ENCODE peak calls at places on chromosomes 7 and 10, in five cellular contexts. T is GM12878, Z is HCT116, B is HepG2, K is K562. C is an unnamed sample.

GRCh38 chr10:43963379-43963778 is 314.7 kb upstream of the ZNF32 start:
- DNase-seq in B (no peak), Z (no peak), K (no peak), T (no peak), C (no peak)

GRCh38 chr10:96651998-96652431 is 65.2 kb upstream of the TM9SF3 start:
- DNase-seq in K (no peak), Z (no peak), T (peak), B (no peak), C (no peak)

GRCh38 chr10:114437456-114438292 is 33.4 kb upstream of the AFAP1L2 start:
- DNase-seq in K (peak), B (peak), T (no peak), Z (no peak), C (no peak)

GRCh38 chr7:75699993-75700392 is 38.7 kb downstream of the HIP1 start:
- DNase-seq in T (no peak), Z (no peak), B (no peak), K (no peak), C (no peak)

GRCh38 chr10:30000802-30001571 is 58.4 kb downstream of the JCAD start:
- DNase-seq in T (no peak), K (no peak), Z (no peak), B (peak), C (no peak)

GRCh38 chr7:155752756-155753445 is 59.4 kb downstream of the SHH start:
- DNase-seq in K (no peak), T (peak), Z (no peak), B (no peak), C (no peak)

GRCh38 chr7:74061840-74062539 is 21.6 kb upstream of the LIMK1 start:
- DNase-seq in K (peak), T (no peak), B (peak), Z (peak), C (no peak)

GRCh38 chr10:113025487-113025886 is 75.4 kb downstream of the TCF7L2 start:
- DNase-seq in K (no peak), T (no peak), Z (no peak), B (no peak), C (no peak)

GRCh38 chr7:94823952-94824351 is 83.4 kb upstream of the PPP1R9A start:
- DNase-seq in Z (peak), T (no peak), K (no peak), B (peak), C (no peak)

GRCh38 chr7:21869785-21870402 is 75.8 kb downstream of the CDCA7L start:
- DNase-seq in Z (no peak), T (no peak), K (no peak), B (no peak), C (no peak)

GRCh38 chr10:88243847-88244730 is 339.0 kb downstream of the RNLS start:
- DNase-seq in B (no peak), T (no peak), K (no peak), Z (no peak), C (no peak)

GRCh38 chr10:124356706-124357582 is 61.8 kb downstream of the OAT start:
- DNase-seq in B (no peak), T (no peak), Z (no peak), K (no peak), C (no peak)

GRCh38 chr10:77056650-77057049 is 581.0 kb downstream of the KCNMA1 start:
- DNase-seq in K (no peak), Z (no peak), B (no peak), T (no peak), C (no peak)

GRCh38 chr10:44998146-44998631 is 2.5 kb upstream of the ZNF22 start:
- DNase-seq in T (no peak), K (no peak), Z (no peak), B (no peak), C (no peak)

GRCh38 chr10:80530251-80530650 is 7.5 kb upstream of the SH2D4B start:
- DNase-seq in B (peak), Z (peak), K (no peak), T (no peak), C (no peak)

GRCh38 chr10:89915970-89916369 is 214.6 kb downstream of the KIF20B start:
- DNase-seq in Z (no peak), B (no peak), K (no peak), T (no peak), C (no peak)

GRCh38 chr10:112365451-112365850 is 8.5 kb upstream of the ACSL5 start:
- DNase-seq in T (no peak), B (no peak), K (no peak), Z (no peak), C (no peak)

GRCh38 chr10:87799860-87800259 is 18.2 kb downstream of the ATAD1 start:
- DNase-seq in K (no peak), T (no peak), B (no peak), Z (no peak), C (no peak)

GRCh38 chr7:129184979-129185670 is 3.3 kb upstream of the SMO start:
- DNase-seq in T (no peak), K (no peak), Z (no peak), B (no peak), C (no peak)

GRCh38 chr10:118106426-118106825 is 59.7 kb upstream of the RAB11FIP2 start:
- DNase-seq in T (no peak), B (peak), Z (peak), K (peak), C (no peak)

GRCh38 chr7:99290980-99291607 is 18.5 kb downstream of the MYH16 start:
- DNase-seq in K (no peak), T (no peak), Z (no peak), B (no peak), C (no peak)

GRCh38 chr10:129096340-129096984 is 370.6 kb upstream of the MGMT start:
- DNase-seq in K (no peak), Z (no peak), B (no peak), T (no peak), C (no peak)

GRCh38 chr10:127827354-127828140 is 65.2 kb downstream of the CLRN3 start:
- DNase-seq in Z (no peak), T (no peak), K (no peak), B (no peak), C (no peak)

GRCh38 chr7:29274156-29275017 is 79.8 kb downstream of the CHN2 start:
- DNase-seq in T (no peak), B (no peak), Z (no peak), K (no peak), C (peak)

GRCh38 chr10:26274391-26274790 is 57.8 kb downstream of the GAD2 start:
- DNase-seq in K (no peak), Z (no peak), T (no peak), B (no peak), C (no peak)

GRCh38 chr7:130208511-130208910 is 851 bp downstream of the SSMEM1 start:
- DNase-seq in Z (no peak), K (no peak), T (no peak), B (no peak), C (no peak)

GRCh38 chr7:88151119-88151790 is 68.6 kb downstream of the SRI start:
- DNase-seq in K (no peak), B (peak), Z (no peak), T (no peak), C (no peak)
- TF ChIP-seq SRF in K (no peak), B (no peak), Z (no peak), T (no peak), C (no peak)

GRCh38 chr7:123492485-123492884 is 41.9 kb downstream of the IQUB start:
- DNase-seq in Z (no peak), T (no peak), K (peak), B (no peak), C (no peak)
- TF ChIP-seq SRF in Z (no peak), T (no peak), K (no peak), B (no peak), C (no peak)

DNA sequence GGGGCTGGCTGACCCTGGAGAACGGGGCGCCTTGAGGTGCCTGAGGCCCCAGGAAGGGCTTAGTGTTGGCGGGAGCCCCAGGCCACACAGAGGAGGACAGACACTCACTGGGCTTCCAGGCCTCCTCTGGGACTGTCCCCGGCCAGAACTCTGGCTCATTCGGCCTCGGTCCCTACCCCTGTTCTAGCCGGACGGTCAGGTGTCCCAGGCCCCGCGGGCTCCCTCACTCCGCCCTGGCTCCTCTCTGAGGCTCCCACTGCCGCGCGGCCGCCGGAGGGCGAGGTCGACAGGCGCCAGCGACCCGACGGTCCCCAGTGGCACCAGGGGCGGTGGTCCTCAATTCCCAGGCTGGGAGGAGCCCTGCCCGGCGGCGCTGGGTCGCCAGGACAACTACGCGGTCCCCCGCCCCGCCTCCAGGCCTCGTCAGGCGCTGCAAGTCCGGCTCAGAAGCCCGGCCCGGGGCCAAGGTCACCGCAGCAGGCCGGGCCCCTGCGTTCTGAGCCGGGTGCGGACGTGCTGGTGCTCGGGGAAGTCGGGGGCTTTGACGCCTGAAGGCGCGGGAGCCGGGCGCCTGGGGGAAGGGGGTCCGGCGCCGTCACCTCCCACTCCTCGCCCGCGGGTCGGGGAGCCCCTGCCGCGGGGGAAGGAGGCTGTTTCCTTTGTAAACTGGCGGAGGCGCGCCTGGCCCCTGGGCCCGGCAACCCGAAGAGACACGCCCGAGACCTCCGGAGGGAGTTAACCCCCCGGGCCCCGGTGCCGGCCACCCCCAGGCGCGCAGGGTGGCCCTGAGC is 1.1 kb upstream of the PWWP2B start:
- DNase-seq in K (peak), T (no peak), B (peak), Z (no peak), C (no peak)
- TF ChIP-seq SRF in K (no peak), T (no peak), B (no peak), Z (no peak), C (no peak)

DNA sequence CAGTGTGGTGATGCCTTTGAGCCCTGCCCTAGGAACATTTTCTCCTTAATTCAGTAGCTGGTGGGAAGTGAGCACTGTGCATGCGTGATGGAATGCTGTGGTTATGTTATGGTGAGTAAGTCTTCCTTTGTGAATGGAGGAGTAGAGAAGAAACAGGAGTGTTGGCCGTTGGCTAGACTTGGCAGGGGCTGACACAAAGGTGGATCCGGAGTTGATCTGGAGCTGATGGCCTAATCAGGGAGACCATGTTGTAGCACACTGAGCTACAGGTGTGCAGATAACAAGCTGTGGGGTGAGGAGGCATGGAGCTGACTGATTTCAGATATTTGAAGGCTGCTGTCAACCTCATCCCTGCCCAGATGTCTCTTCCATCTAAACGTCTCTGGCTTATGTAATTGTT is 122.3 kb downstream of the CNNM2 start:
- DNase-seq in B (no peak), K (no peak), Z (no peak), T (no peak), C (no peak)
- TF ChIP-seq SRF in B (no peak), K (no peak), Z (no peak), T (no peak), C (no peak)

GRCh38 chr10:35640474-35640873 is 1.6 kb downstream of the FZD8 start:
- DNase-seq in Z (no peak), T (no peak), K (peak), B (peak), C (peak)
- TF ChIP-seq SRF in Z (no peak), T (no peak), K (no peak), B (no peak), C (no peak)

DNA sequence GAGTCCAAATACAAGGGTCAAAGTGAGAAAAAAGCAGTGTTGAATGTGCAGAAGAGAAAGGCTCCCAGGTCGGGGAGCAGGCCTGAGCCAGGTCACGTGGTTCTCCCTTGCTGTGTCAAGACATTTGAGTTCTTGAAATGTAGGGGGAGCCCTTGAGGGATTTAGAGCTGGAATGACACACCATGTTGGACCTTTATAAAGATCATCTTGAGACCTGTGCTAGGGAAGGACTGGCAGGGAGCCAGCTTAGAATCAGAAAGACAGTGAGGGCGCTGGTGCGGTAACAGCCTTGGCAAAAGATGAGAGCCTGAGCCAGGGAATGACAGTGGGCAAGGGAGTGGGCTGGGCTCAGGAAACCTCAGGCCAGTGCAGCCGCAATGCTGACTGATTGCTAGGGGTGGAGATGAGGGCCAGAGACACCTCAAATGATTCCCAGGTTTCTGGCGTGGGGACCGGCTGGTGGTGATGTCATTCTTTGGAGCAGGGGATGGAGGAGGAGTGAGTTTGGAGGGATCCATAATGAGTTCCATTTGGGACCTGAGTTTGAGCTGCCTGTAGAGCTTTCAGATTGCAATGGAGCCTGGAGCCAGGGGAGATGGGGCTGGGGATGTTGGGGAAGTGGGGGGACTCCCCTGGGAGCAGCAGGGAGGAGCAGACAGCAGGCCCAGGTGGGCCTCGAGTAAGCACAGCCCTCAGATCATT is 120.2 kb downstream of the PTPN20 start:
- DNase-seq in T (no peak), Z (peak), K (peak), B (no peak), C (peak)
- TF ChIP-seq SRF in T (no peak), Z (no peak), K (no peak), B (no peak), C (no peak)